ENCODE peak calls at places on chromosomes 6 and 20, in four cellular contexts. T is BJ, K is right lobe of liver, A is lower lobe of right lung. G is an unnamed sample.

GRCh38 chr6:150610584-150610983 is 10.9 kb downstream of the PLEKHG1 start:
- DNase-seq in K (no peak), A (no peak), T (no peak), G (no peak)

GRCh38 chr20:42705550-42705949 is 484.2 kb downstream of the PTPRT start:
- DNase-seq in A (no peak), K (no peak), T (no peak), G (no peak)

GRCh38 chr6:110882824-110883554 is 8.4 kb downstream of the AMD1 start:
- DNase-seq in T (no peak), A (no peak), K (no peak), G (no peak)

GRCh38 chr6:39102024-39102820 is 12.8 kb downstream of the SAYSD1 start:
- DNase-seq in K (no peak), A (no peak), T (no peak), G (no peak)

GRCh38 chr20:58642465-58642864 is 8.6 kb upstream of the STX16 start:
- DNase-seq in K (peak; percentile 9), T (no peak), A (no peak), G (peak; percentile 60)

GRCh38 chr6:53517021-53517420 is 27.9 kb downstream of the GCLC start:
- DNase-seq in A (no peak), K (no peak), T (no peak), G (no peak)

GRCh38 chr6:69624944-69625343 is 171.9 kb downstream of the LMBRD1 start:
- DNase-seq in T (no peak), A (no peak), K (no peak), G (no peak)

GRCh38 chr20:32731882-32732266 is 11.4 kb downstream of the COMMD7 start:
- DNase-seq in A (peak; percentile 68), K (peak; percentile 86), T (no peak), G (no peak)

GRCh38 chr6:8446391-8446790 is 11.0 kb upstream of the SLC35B3 start:
- DNase-seq in A (no peak), T (no peak), K (no peak), G (no peak)

GRCh38 chr20:51767018-51767866 is 948 bp downstream of the ATP9A start:
- DNase-seq in K (peak; percentile 93), T (no peak), A (peak; percentile 90), G (peak; percentile 97)

GRCh38 chr20:32149566-32150170 is 40.2 kb downstream of the TM9SF4 start:
- DNase-seq in T (no peak), K (no peak), A (no peak), G (no peak)

GRCh38 chr6:138468320-138469015 is 30.8 kb downstream of the NHSL1 start:
- DNase-seq in K (no peak), T (no peak), A (no peak), G (no peak)

GRCh38 chr20:9838035-9838377 is 870 bp downstream of the PAK5 start:
- DNase-seq in K (no peak), A (no peak), T (no peak), G (no peak)

GRCh38 chr6:166333172-166333995 is 9.0 kb downstream of the SFT2D1 start:
- DNase-seq in T (no peak), A (no peak), K (no peak), G (no peak)

GRCh38 chr6:28408076-28408802 is 8.7 kb upstream of the ZSCAN12 start:
- DNase-seq in K (no peak), T (no peak), A (no peak), G (no peak)

GRCh38 chr6:158313989-158314388 is 1.7 kb downstream of the TULP4 start:
- DNase-seq in A (peak; percentile 57), K (no peak), T (no peak), G (no peak)

GRCh38 chr6:135667694-135668455 is 170.3 kb upstream of the AHI1 start:
- DNase-seq in K (no peak), A (no peak), T (peak; percentile 32), G (no peak)

GRCh38 chr6:132728616-132729015 is 14.8 kb upstream of the VNN1 start:
- DNase-seq in T (no peak), K (no peak), A (no peak), G (no peak)

GRCh38 chr20:64038252-64038578 is 2.2 kb downstream of the C20orf204 start:
- DNase-seq in A (no peak), K (no peak), T (no peak), G (no peak)

GRCh38 chr6:47977314-47977713 is 133.7 kb downstream of the PTCHD4 start:
- DNase-seq in T (no peak), K (no peak), A (no peak), G (no peak)

GRCh38 chr6:116410945-116411623 is 40.3 kb downstream of the DSE start:
- DNase-seq in T (no peak), K (no peak), A (no peak), G (no peak)

GRCh38 chr6:150352321-150353296 is 16.2 kb upstream of the IYD start:
- DNase-seq in A (no peak), K (no peak), T (peak; percentile 58), G (no peak)

GRCh38 chr20:14344746-14345145 is 7.3 kb upstream of the FLRT3 start:
- DNase-seq in K (no peak), T (no peak), A (no peak), G (no peak)

GRCh38 chr6:8194499-8194898 is 92.2 kb upstream of the EEF1E1 start:
- DNase-seq in K (no peak), T (no peak), A (no peak), G (no peak)

GRCh38 chr20:21436186-21436585 is 38.9 kb upstream of the NKX2-4 start:
- DNase-seq in T (peak; percentile 40), K (no peak), A (no peak), G (no peak)

GRCh38 chr6:677919-678318 is 15.0 kb downstream of the EXOC2 start:
- DNase-seq in T (no peak), K (no peak), A (no peak), G (no peak)

GRCh38 chr20:4546786-4547185 is 174.9 kb upstream of the PRND start:
- DNase-seq in A (no peak), K (no peak), T (peak; percentile 83), G (no peak)

GRCh38 chr6:78947529-78947928 is 80.2 kb downstream of the IRAK1BP1 start:
- DNase-seq in K (no peak), A (no peak), T (no peak), G (no peak)

GRCh38 chr20:34311118-34312023 is 8.2 kb upstream of the AHCY start:
- DNase-seq in A (no peak), K (peak; percentile 98), T (no peak), G (no peak)

GRCh38 chr6:123745877-123746276 is 57.8 kb upstream of the NKAIN2 start:
- DNase-seq in T (no peak), A (no peak), K (no peak), G (no peak)

GRCh38 chr6:89492025-89492640 is 59.2 kb downstream of the ANKRD6 start:
- DNase-seq in A (no peak), K (no peak), T (no peak), G (no peak)

GRCh38 chr20:58650181-58650775 is 805 bp upstream of the STX16 start:
- DNase-seq in T (no peak), A (peak; percentile 64), K (peak; percentile 59), G (no peak)

GRCh38 chr6:14207493-14207892 is 89.9 kb downstream of the CD83 start:
- DNase-seq in T (no peak), K (no peak), A (no peak), G (no peak)

GRCh38 chr6:122401104-122401503 is 1.7 kb downstream of the HSF2 start:
- DNase-seq in T (no peak), K (no peak), A (no peak), G (no peak)

GRCh38 chr20:63499333-63499969 is 568 bp upstream of the EEF1A2 start:
- DNase-seq in K (peak; percentile 40), A (no peak), T (no peak), G (no peak)

GRCh38 chr6:35945650-35946025 is 24.7 kb upstream of the SRPK1 start:
- DNase-seq in T (no peak), A (no peak), K (no peak), G (no peak)

GRCh38 chr6:170035896-170036295 is 255.0 kb downstream of the DLL1 start:
- DNase-seq in T (no peak), A (no peak), K (peak; percentile 22), G (peak; percentile 20)

GRCh38 chr20:36467076-36467999 is 74.0 kb upstream of the MYL9 start:
- DNase-seq in K (peak; percentile 59), T (no peak), A (peak; percentile 64), G (peak; percentile 84)

GRCh38 chr20:11429168-11429567 is 488.5 kb upstream of the BTBD3 start:
- DNase-seq in T (no peak), A (no peak), K (no peak), G (no peak)

GRCh38 chr6:72328775-72329174 is 293.1 kb upstream of the KCNQ5 start:
- DNase-seq in A (no peak), K (no peak), T (no peak), G (no peak)
- TF ChIP-seq CTCF in A (no peak), K (no peak), T (no peak), G (no peak)

GRCh38 chr6:30914076-30914853 is at the start of gene VARS2:
- DNase-seq in A (peak; percentile 92), K (peak; percentile 96), T (peak; percentile 64), G (peak; percentile 85)

GRCh38 chr6:30912746-30913520 is 1.1 kb upstream of the VARS2 start:
- DNase-seq in A (peak; percentile 26), T (no peak), K (peak; percentile 62), G (no peak)

GRCh38 chr6:30915591-30915946 is 1.5 kb downstream of the VARS2 start:
- DNase-seq in A (peak; percentile 46), K (no peak), T (no peak), G (no peak)

GRCh38 chr6:30913721-30914075 is 340 bp upstream of the VARS2 start:
- DNase-seq in A (no peak), T (no peak), K (peak; percentile 93), G (peak; percentile 60)

GRCh38 chr6:30914854-30915590 is 984 bp downstream of the VARS2 start:
- DNase-seq in T (no peak), K (no peak), A (peak; percentile 36), G (no peak)
- H3K36me3 ChIP-seq in T (peaks cover 24% of the 10 kb centered on the region), K (peaks cover 33% of the 10 kb centered on the region), A (peaks cover 62% of the 10 kb centered on the region), G (peaks cover 33% of the 10 kb centered on the region)

DNA sequence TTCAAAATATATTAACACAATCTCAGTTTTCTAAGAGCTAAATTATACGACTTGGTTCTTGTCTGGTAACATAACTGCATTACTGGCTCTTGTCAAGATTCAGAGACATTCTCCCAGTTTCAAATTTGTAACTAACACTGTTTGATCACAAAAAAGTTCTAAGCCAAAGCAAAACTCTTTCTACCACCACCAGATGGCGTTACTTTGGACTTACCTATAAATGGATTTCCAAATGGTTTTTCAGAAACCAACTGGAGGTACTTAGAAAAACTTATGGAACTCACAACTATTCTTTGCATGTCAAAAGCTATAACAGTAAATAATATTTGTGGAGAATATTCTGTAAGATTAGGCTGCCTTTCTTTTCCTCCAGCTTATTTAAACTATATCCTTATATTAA is 34.2 kb upstream of the GFRAL start:
- DNase-seq in A (no peak), T (no peak), K (no peak), G (no peak)
- TF ChIP-seq CTCF in A (peak; percentile 10), T (peak; percentile 36), K (peak; percentile 8), G (peak; percentile 56)

GRCh38 chr6:44396968-44397367 is 9.5 kb downstream of the CDC5L start:
- DNase-seq in T (no peak), K (peak; percentile 83), A (no peak), G (no peak)
- H3K36me3 ChIP-seq in T (peaks cover 12% of the 10 kb centered on the region), K (peaks cover 61% of the 10 kb centered on the region), A (peaks cover 95% of the 10 kb centered on the region), G (peaks cover 91% of the 10 kb centered on the region)

DNA sequence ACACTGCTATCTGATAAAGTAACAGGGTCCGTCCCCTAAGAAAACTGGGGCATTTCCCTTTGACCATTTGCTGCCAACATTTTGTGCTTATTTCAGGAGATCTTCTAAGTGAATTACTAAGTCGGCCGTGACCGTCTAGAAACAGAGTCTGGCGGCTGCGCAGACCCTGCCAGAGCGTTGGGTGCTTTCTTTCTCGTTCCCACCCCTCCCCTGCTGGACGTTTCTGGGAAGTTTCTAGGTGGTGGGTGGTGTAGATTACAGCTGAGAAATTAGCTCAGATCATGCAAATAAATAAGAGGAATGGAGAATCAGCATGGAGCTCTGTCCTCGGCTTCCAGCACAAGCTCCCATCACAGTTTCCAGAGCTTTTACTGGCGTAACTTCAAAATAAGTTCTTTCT is 128.0 kb downstream of the MYLK4 start:
- DNase-seq in K (no peak), A (no peak), T (no peak), G (no peak)
- TF ChIP-seq CTCF in K (no peak), A (no peak), T (no peak), G (no peak)